ENCODE peak calls at places on chromosomes 11 and 22, in four cellular contexts. F is right lobe of liver, M is AG09309, G is activated B cell treated with CpG ODN at 0.5 μM for 24 hours. J is an unnamed sample.

GRCh38 chr22:38866399-38867123 is 5.5 kb downstream of the CBX6 start:
- DNase-seq in F (peak; percentile 23), M (no peak), G (no peak), J (no peak)

GRCh38 chr11:20450829-20451228 is 63.3 kb downstream of the PRMT3 start:
- DNase-seq in F (no peak), M (no peak), G (no peak), J (no peak)

GRCh38 chr11:99068832-99069231 is 48.1 kb downstream of the CNTN5 start:
- DNase-seq in F (no peak), M (no peak), G (no peak), J (no peak)

GRCh38 chr11:69270929-69271328 is 23.0 kb upstream of the MYEOV start:
- DNase-seq in F (no peak), M (no peak), G (no peak), J (no peak)

GRCh38 chr11:112817376-112817775 is 143.8 kb upstream of the NCAM1 start:
- DNase-seq in F (no peak), M (no peak), G (no peak), J (no peak)

GRCh38 chr22:35860087-35860733 is 142.5 kb downstream of the APOL5 start:
- DNase-seq in F (no peak), M (no peak), G (no peak), J (no peak)

GRCh38 chr11:44326615-44327475 is 16.9 kb upstream of the ALX4 start:
- DNase-seq in F (no peak), M (no peak), G (no peak), J (no peak)

GRCh38 chr22:22721681-22722309 is 77.4 kb downstream of the GGTLC2 start:
- DNase-seq in F (no peak), M (no peak), G (no peak), J (peak; percentile 75)

GRCh38 chr22:48782817-48783511 is 1044.7 kb downstream of the BRD1 start:
- DNase-seq in F (no peak), M (no peak), G (no peak), J (no peak)

GRCh38 chr22:30045001-30045887 is 35.0 kb upstream of the HORMAD2 start:
- DNase-seq in F (no peak), M (no peak), G (no peak), J (no peak)

DNA sequence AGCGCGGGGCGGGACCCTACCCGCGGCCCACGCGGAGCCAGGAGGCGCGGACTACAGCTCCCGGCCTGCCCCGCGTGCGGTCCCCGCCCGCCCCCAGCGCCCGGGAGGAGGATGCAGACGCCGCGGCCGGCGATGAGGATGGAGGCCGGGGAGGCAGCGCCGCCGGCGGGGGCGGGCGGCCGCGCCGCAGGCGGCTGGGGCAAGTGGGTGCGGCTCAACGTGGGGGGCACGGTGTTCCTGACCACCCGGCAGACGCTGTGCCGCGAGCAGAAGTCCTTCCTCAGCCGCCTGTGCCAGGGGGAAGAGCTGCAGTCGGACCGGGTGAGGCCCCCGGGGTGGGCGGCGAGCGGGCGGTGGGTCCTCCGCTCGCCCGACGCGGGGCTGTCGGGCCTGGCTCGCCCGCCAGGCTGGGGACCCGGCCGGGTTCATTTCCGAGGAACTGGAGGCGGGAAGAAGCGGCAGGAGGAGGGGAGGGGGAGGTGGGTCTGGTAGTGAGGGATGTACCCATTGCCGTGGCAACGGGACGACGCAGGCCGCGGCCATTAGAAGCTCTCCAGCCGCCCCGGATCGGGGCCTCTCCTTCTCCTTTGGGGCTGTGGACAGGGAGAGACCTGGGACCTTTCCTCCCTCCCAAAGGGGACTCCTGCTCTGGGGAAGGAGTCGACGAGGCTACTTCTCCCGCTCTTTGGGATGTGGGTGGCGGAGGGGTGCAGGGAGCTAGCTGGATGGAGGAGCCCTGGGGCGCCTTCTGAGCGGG is at the start of gene KCTD17:
- DNase-seq in F (peak; percentile 80), M (no peak), G (peak; percentile 76), J (no peak)
- TF ChIP-seq CTCF in F (no peak), M (no peak), G (no peak), J (no peak)

GRCh38 chr11:61161190-61162091 is at the start of gene VPS37C:
- DNase-seq in F (peak; percentile 93), M (peak; percentile 29), G (peak; percentile 98), J (peak; percentile 93)
- TF ChIP-seq CTCF in F (peak; percentile 13), M (no peak), G (no peak), J (no peak)

GRCh38 chr11:565921-566509 is 5.2 kb downstream of the RASSF7 start:
- DNase-seq in F (no peak), M (no peak), G (no peak), J (no peak)
- TF ChIP-seq CTCF in F (no peak), M (no peak), G (no peak), J (no peak)

GRCh38 chr11:56950510-56950909 is 38.2 kb upstream of the OR5AK2 start:
- DNase-seq in F (no peak), M (no peak), G (no peak), J (no peak)
- TF ChIP-seq CTCF in F (no peak), M (no peak), G (no peak), J (no peak)

GRCh38 chr11:13487661-13488030 is 8.2 kb downstream of the PTH start:
- DNase-seq in F (no peak), M (no peak), G (no peak), J (no peak)

GRCh38 chr11:13486926-13487660 is 8.7 kb downstream of the PTH start:
- DNase-seq in F (peak; percentile 70), M (no peak), G (peak; percentile 37), J (peak; percentile 57)
- TF ChIP-seq CTCF in F (peak; percentile 33), M (peak; percentile 43), G (no peak), J (peak; percentile 50)

DNA sequence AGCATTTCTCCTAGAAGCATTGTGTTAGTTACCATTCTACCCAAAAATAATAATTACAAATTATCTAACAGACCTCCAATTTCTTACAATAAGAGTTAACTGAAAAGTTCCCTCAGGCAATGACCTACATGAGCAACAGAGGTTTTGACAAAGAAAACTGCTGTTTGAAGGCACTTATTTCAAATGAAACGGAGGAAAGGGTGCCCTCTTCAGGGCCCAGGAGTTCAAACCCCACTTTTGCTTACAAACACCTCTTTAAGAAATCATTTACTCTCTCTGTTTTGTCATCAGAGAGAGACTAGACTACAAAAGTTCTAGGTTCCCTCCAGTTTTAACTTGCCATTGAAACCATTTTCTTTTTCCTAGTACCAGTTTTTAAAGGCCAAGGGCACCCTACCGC is 56.7 kb downstream of the AMBRA1 start:
- DNase-seq in F (no peak), M (no peak), G (no peak), J (no peak)
- TF ChIP-seq CTCF in F (no peak), M (peak; percentile 24), G (no peak), J (no peak)

GRCh38 chr11:92475316-92475715 is 250.7 kb downstream of the FAT3 start:
- DNase-seq in F (no peak), M (no peak), G (no peak), J (no peak)
- TF ChIP-seq CTCF in F (no peak), M (no peak), G (no peak), J (no peak)

DNA sequence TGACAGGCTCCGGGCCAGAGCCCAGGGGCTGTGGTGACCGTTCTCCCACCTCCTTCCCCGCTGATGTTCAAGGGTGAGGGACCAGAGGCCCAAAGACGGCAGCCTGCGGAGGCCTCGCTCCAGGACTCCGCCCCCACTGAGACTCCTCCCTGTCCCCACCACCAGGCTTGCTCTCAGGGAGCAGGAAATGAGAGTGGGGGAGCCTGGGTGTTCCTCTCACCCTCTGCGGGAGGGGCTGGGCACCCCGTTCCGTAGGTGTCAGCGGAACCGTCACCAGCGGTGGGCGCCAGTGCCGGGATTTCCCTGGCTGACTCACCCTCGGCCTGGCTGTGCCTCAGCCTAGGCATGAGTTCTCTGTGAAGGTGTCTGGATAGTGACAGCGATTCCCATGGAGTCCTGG is 15.7 kb downstream of the DAGLA start:
- DNase-seq in F (peak; percentile 69), M (peak; percentile 14), G (peak; percentile 49), J (peak; percentile 98)
- TF ChIP-seq CTCF in F (no peak), M (no peak), G (no peak), J (no peak)

DNA sequence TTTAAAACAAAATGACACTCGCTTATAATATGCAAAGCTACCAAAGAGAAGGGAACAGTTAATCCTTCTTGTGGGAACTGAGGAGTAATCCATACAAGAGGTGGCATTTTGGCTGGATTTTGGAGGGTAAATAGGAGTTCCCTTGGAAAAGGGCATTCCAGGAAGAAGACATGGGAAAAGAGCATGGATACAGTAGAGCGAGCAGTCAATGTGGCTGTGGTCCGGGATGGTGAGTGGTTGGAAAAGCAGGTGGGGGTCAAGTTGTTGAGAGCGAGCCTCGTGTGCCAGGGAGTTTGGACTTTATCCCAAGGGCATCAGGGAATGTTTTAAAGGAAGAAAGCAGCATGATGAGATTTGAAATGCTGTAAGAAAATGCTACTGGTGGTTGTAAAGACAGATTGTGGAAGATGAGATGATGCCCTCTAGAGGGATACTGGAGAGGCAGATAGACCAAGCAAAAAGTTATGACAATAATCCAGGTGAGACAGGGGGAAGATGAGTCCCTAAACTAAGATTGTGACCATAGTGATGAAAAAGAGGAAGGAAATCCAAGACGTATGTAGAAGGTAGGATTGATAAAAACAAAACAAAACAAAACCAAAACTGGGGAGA is 3.8 kb upstream of the MMP7 start:
- DNase-seq in F (no peak), M (no peak), G (no peak), J (no peak)
- TF ChIP-seq CTCF in F (no peak), M (peak; percentile 41), G (no peak), J (no peak)